ENCODE peak calls at places on chromosomes 7 and 10, in four cellular contexts. G, W, M and V are unnamed samples.

GRCh38 chr7:130114374-130114773 is 44.0 kb downstream of the KLHDC10 start:
- DNase-seq in G (no peak), W (peak), M (no peak), V (peak)

GRCh38 chr10:62083413-62083794 is 181.9 kb downstream of the ARID5B start:
- DNase-seq in G (no peak), W (no peak), M (no peak), V (no peak)

GRCh38 chr7:98810166-98810802 is 59.5 kb downstream of the TMEM130 start:
- DNase-seq in G (no peak), W (no peak), M (no peak), V (no peak)

GRCh38 chr10:122404576-122404975 is 30.1 kb downstream of the PLEKHA1 start:
- DNase-seq in G (no peak), W (no peak), M (no peak), V (no peak)

GRCh38 chr10:118017850-118018249 is 28.9 kb downstream of the RAB11FIP2 start:
- DNase-seq in G (no peak), W (no peak), M (peak), V (no peak)

GRCh38 chr10:103852856-103853255 is 2.5 kb downstream of the SH3PXD2A start:
- DNase-seq in G (peak), W (no peak), M (no peak), V (no peak)

GRCh38 chr10:3761111-3761686 is 23.8 kb downstream of the KLF6 start:
- DNase-seq in G (no peak), W (peak), M (no peak), V (peak)

GRCh38 chr10:129411146-129411705 is 55.8 kb upstream of the MGMT start:
- DNase-seq in G (no peak), W (no peak), M (no peak), V (no peak)

GRCh38 chr10:29266641-29267040 is 22.2 kb upstream of the LYZL1 start:
- DNase-seq in G (no peak), W (no peak), M (no peak), V (no peak)

GRCh38 chr7:154909241-154910105 is 93.5 kb downstream of the PAXIP1 start:
- DNase-seq in G (no peak), W (no peak), M (no peak), V (no peak)

GRCh38 chr10:69217119-69217754 is 2.9 kb upstream of the HKDC1 start:
- DNase-seq in G (no peak), W (no peak), M (no peak), V (no peak)

GRCh38 chr7:155578016-155578415 is 31.7 kb upstream of the CNPY1 start:
- DNase-seq in G (no peak), W (no peak), M (no peak), V (no peak)

GRCh38 chr10:103787251-103787816 is 68.0 kb downstream of the SH3PXD2A start:
- DNase-seq in G (no peak), W (no peak), M (no peak), V (no peak)

GRCh38 chr7:102024769-102025391 is 207.5 kb downstream of the CUX1 start:
- DNase-seq in G (no peak), W (no peak), M (peak), V (no peak)

GRCh38 chr7:50588937-50589336 is 23.7 kb upstream of the DDC start:
- DNase-seq in G (no peak), W (no peak), M (no peak), V (no peak)
- TF ChIP-seq CTCF in G (no peak), W (no peak), M (no peak), V (no peak)

GRCh38 chr7:18354686-18355085 is 140.9 kb upstream of the HDAC9 start:
- DNase-seq in G (no peak), W (no peak), M (no peak), V (no peak)

GRCh38 chr7:18354108-18354507 is 141.4 kb upstream of the HDAC9 start:
- DNase-seq in G (no peak), W (no peak), M (no peak), V (no peak)

GRCh38 chr7:18356195-18356645 is 139.3 kb upstream of the HDAC9 start:
- DNase-seq in G (no peak), W (peak), M (no peak), V (peak)

GRCh38 chr7:18361756-18362155 is 133.8 kb upstream of the HDAC9 start:
- DNase-seq in G (no peak), W (no peak), M (no peak), V (no peak)

GRCh38 chr7:18357691-18358090 is 137.9 kb upstream of the HDAC9 start:
- DNase-seq in G (no peak), W (peak), M (no peak), V (peak)
- TF ChIP-seq CTCF in G (peak), W (peak), M (no peak), V (peak)

GRCh38 chr7:43112088-43112940 is at the start of gene HECW1:
- DNase-seq in G (no peak), W (no peak), M (no peak), V (peak)
- TF ChIP-seq CTCF in G (no peak), W (no peak), M (no peak), V (no peak)

DNA sequence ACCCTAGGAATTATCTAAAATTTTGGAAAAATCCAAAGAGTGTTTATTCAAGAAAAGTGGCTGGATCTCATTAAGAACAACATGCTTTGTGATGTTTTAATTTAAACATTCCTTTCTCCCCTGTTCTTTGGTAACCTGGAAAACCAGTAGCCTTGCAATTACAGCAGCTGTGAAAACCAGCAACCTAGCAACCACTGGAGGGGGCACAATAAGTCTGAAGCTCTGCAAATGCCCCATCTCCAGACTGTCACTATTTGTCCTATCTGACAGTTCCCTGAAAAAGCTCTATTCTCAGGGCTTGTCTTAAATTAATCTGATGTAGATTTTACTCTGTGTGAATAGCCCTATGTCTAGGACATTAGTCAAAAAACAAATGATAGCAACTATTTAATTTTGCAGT is 137.6 kb upstream of the THSD7A start:
- DNase-seq in G (no peak), W (no peak), M (no peak), V (no peak)
- TF ChIP-seq CTCF in G (no peak), W (no peak), M (no peak), V (no peak)

DNA sequence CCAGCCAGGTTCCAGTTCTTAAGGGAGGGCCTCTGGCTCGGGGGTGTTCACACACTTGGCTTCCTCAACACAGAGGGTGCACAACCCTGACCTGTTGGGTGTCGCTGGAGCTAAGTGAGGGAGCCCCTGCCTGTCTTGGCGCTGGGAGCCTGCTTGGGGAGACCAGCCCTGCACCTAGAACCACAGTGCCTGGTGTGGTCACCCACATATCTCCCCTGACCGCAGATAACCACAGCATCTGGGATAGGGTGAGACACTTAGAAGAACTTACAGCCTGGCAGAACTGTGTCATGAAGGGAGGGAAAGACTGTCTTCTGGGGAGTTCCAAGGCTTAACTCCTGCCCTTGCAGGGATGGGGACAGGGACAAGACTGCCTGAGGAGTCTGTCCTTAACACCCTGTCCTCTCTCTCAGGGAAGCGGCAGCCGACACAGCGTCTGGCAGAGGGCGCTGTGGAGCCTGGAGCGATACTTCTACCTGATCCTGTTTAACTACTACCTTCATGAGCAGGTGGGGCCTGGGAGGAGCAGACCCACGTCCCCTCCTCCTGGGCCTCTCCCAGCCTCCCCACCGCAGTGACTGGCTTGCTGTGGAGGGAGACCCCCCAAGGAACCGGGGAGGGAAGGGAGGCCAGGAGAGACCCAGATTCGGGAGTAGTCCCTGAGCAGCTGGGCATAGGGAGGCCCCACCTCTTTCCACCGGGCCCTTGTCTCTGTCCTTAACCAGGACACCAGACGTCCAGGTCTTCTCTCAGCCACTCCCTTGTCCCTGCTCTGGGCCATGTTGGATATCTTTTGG is 59.0 kb downstream of the PALD1 start:
- DNase-seq in G (no peak), W (peak), M (no peak), V (peak)
- TF ChIP-seq CTCF in G (peak), W (peak), M (peak), V (peak)

DNA sequence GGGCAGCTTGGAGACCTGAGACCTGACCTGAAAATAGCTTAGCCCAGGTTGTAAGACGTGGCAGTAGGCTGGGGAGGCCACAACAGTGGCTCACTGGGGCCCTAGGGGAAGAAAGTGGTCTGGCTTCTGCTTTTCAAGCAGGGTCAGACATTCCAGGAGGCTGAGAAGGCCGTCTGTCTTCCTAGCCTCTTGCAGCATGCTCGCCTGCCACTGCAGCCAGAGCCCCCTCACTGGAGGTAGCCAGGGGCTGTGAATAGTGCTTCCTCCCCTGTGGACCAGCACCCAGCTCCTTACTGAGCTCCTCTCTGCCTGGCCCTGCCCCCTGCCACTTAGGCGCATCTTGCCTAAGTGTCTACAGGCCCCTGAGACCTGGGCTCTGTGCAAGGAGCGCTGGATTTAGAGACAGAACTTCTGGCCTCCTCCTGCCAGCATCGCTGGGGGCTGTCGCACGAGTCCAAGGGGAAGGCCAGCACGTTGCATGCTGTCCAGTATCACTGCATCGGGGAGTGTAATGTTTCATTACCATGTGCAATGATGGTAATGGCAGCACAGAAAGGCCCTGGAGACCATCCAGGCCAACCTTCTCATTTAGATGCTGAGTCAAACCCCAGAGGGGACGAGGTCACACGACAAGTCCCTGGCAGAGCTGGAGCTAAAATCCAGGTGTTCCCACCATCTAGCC is 12.7 kb downstream of the ZMIZ1 start:
- DNase-seq in G (peak), W (no peak), M (no peak), V (no peak)
- TF ChIP-seq CTCF in G (no peak), W (no peak), M (no peak), V (no peak)

GRCh38 chr10:47192273-47192672 is 107.7 kb upstream of the GDF10 start:
- DNase-seq in G (no peak), W (no peak), M (no peak), V (no peak)
- TF ChIP-seq CTCF in G (no peak), W (no peak), M (no peak), V (no peak)

GRCh38 chr7:128452552-128452951 is 3.1 kb upstream of the HILPDA start:
- DNase-seq in G (no peak), W (no peak), M (no peak), V (no peak)

GRCh38 chr7:128458956-128459355 is 3.3 kb downstream of the HILPDA start:
- DNase-seq in G (no peak), W (peak), M (no peak), V (no peak)

GRCh38 chr7:128455556-128456254 is at the start of gene HILPDA:
- DNase-seq in G (peak), W (peak), M (peak), V (peak)

GRCh38 chr7:128453836-128454804 is 1.6 kb upstream of the HILPDA start:
- DNase-seq in G (peak), W (no peak), M (peak), V (no peak)

GRCh38 chr7:128454808-128455555 is 696 bp upstream of the HILPDA start:
- DNase-seq in G (no peak), W (peak), M (no peak), V (no peak)
- TF ChIP-seq CTCF in G (no peak), W (peak), M (no peak), V (no peak)

GRCh38 chr7:73369009-73369408 is 41.0 kb downstream of the FKBP6 start:
- DNase-seq in G (no peak), W (no peak), M (no peak), V (no peak)
- TF ChIP-seq CTCF in G (no peak), W (no peak), M (no peak), V (no peak)